ENCODE peak calls at places on chromosomes 3 and 15, in nine cellular contexts. A is OCI-LY7, V is AG09319, R is esophagus squamous epithelium, T is GM12864, Q is psoas muscle, J is PC-3, G is colonic mucosa, W is GM13976. X is an unnamed sample.

GRCh38 chr3:166283856-166284255 is 446.6 kb upstream of the BCHE start:
- DNase-seq in T (no peak), A (no peak), J (peak), W (no peak), G (no peak), R (no peak), Q (no peak), V (no peak), X (no peak)

GRCh38 chr3:114442251-114442650 is 148.4 kb downstream of the TIGIT start:
- DNase-seq in J (peak), W (no peak), A (no peak), G (no peak), T (no peak), R (no peak), Q (no peak), V (no peak), X (peak)

GRCh38 chr3:38297947-38298711 is 16.0 kb downstream of the SLC22A14 start:
- DNase-seq in G (no peak), T (peak), R (no peak), Q (no peak), A (peak), W (no peak), J (peak), V (no peak), X (peak)

GRCh38 chr3:53044371-53045106 is 1.3 kb downstream of the SFMBT1 start:
- DNase-seq in G (peak), J (peak), W (peak), T (no peak), Q (no peak), R (no peak), A (peak), V (peak), X (peak)

GRCh38 chr3:32018723-32019564 is 37.4 kb downstream of the ZNF860 start:
- DNase-seq in R (no peak), V (peak), G (no peak), A (peak), W (peak), Q (no peak), J (peak), T (no peak), X (peak)

GRCh38 chr3:119304201-119304713 is 10.1 kb downstream of the ARHGAP31 start:
- DNase-seq in W (no peak), Q (no peak), G (no peak), V (no peak), J (peak), R (no peak), T (no peak), A (no peak), X (peak)

GRCh38 chr3:194166682-194167479 is 30.9 kb downstream of the HES1 start:
- DNase-seq in J (no peak), G (no peak), W (no peak), V (no peak), Q (no peak), R (no peak), T (no peak), A (no peak), X (no peak)

GRCh38 chr3:168467085-168467714 is 371.5 kb upstream of the GOLIM4 start:
- DNase-seq in J (peak), V (peak), G (peak), Q (no peak), A (no peak), W (peak), R (no peak), T (peak), X (no peak)

GRCh38 chr15:67093146-67093874 is 27.9 kb downstream of the SMAD3 start:
- DNase-seq in J (no peak), V (no peak), G (no peak), A (peak), T (no peak), W (no peak), Q (no peak), R (peak), X (no peak)

GRCh38 chr3:42503251-42503924 is 945 bp downstream of the VIPR1 start:
- DNase-seq in J (no peak), Q (no peak), T (no peak), R (no peak), W (no peak), V (no peak), A (no peak), G (peak), X (no peak)

GRCh38 chr3:98733055-98733777 is 29.9 kb upstream of the ST3GAL6 start:
- DNase-seq in J (peak), Q (peak), A (no peak), W (peak), V (no peak), R (no peak), T (no peak), G (peak), X (no peak)

GRCh38 chr15:59438891-59439290 is 905 bp downstream of the FAM81A start:
- DNase-seq in Q (peak), R (no peak), G (peak), J (peak), T (no peak), A (peak), V (no peak), W (no peak), X (no peak)

GRCh38 chr3:11136116-11136515 is 18.2 kb upstream of the HRH1 start:
- DNase-seq in G (no peak), A (no peak), Q (no peak), T (no peak), V (no peak), R (no peak), W (no peak), J (peak), X (peak)

GRCh38 chr3:8327739-8328138 is 173.9 kb upstream of the LMCD1 start:
- DNase-seq in G (no peak), T (no peak), A (no peak), Q (no peak), W (no peak), R (no peak), V (no peak), J (no peak), X (no peak)

GRCh38 chr3:186417791-186418190 is 55.8 kb upstream of the DGKG start:
- DNase-seq in R (no peak), G (no peak), Q (no peak), A (no peak), V (no peak), T (no peak), W (no peak), J (peak), X (peak)

GRCh38 chr15:45221053-45221599 is 30.9 kb upstream of the SLC28A2 start:
- DNase-seq in V (no peak), Q (no peak), T (no peak), R (no peak), W (no peak), A (no peak), G (no peak), J (no peak), X (no peak)

GRCh38 chr3:47452460-47453215 is 23.1 kb downstream of the SCAP start:
- DNase-seq in T (no peak), J (no peak), V (no peak), W (no peak), A (no peak), R (no peak), G (no peak), Q (no peak), X (no peak)

DNA sequence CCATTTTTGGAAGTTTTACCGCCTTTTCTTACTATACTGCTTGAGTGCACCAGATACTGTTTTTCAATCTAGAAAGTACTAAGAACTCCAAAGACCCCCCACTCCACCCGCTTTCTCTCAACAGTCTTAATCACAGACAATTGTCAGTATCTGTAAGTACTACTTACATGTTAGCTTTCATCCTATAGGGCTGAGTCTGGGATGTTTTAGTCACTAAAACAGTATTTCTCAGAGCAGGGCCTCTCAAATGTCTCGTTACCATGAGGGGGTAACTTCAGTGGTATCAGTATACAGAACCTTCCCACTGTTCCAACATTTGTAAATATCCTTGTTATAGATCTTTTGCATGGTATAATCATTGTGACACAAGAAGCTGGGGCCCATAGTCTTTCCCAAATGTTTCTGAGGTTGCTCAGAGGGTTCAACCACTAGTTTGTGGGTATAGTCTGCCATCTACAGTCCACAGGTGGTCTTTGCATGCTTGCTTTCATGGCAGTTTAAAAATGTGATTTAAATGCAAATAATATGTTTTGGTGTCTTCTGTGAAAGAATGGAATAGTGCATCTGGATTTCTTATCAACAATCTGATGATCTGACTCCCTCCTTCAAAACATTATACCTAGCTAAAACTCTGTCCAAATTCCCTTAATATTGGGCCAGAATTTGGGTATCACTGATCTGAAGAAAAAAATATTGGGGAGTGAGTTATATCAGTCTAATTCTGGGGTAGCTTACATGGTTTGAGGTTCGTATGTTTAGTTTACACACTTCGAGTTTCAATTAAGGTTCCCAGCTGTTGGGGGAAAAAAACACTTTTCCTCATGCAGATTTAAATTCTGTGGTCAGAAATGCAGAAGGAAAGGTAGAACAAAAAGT is 18.0 kb upstream of the DNAJC13 start:
- DNase-seq in W (peak), J (peak), Q (no peak), T (no peak), A (peak), V (no peak), G (no peak), R (no peak), X (peak)
- TF ChIP-seq CTCF in W (peak), J (peak), Q (peak), T (peak), A (peak), V (peak), G (peak), R (peak), X (peak)

GRCh38 chr15:58056015-58056414 is 9.5 kb downstream of the ALDH1A2 start:
- DNase-seq in A (no peak), Q (no peak), W (no peak), R (no peak), G (no peak), T (no peak), V (no peak), J (no peak), X (no peak)
- TF ChIP-seq CTCF in A (peak), Q (no peak), W (no peak), R (no peak), G (no peak), T (peak), V (no peak), J (peak), X (peak)

DNA sequence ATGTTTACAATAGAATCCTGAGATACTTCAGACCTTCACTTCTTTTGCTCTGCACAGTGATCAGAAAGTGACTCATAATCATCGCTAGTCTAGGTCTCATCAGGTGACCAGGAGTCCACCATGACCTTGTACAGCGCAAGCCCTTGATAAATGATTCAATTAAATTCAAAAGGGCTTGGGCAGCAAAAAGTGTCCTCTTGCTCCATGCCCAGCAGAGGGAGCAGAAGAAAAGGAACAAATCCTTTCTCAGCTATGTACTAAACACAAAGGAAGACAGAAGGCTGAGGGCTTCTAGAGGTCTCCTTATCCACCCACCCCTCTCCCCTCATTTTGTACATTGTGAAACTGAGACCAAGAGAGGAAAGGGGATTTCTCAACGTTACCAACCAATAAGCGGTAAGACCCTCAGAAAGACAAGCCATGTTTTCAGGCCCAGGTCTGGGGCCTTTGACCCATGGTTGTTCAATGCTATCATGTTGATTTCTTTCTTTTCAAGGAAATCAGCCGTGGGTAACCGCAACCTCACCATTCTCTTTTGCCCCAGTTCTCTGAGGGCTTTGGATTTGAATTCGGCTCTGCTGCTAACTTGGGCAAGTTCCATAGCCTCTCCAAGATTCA is 74.8 kb downstream of the AQP9 start:
- DNase-seq in R (no peak), A (peak), W (no peak), T (no peak), J (peak), V (no peak), G (no peak), Q (no peak), X (peak)
- TF ChIP-seq CTCF in R (no peak), A (peak), W (peak), T (peak), J (peak), V (peak), G (peak), Q (peak), X (peak)

GRCh38 chr3:159130108-159130507 is 328.3 kb downstream of the MFSD1 start:
- DNase-seq in J (peak), Q (no peak), V (no peak), W (no peak), G (peak), T (peak), R (no peak), A (no peak), X (peak)
- TF ChIP-seq CTCF in J (peak), Q (no peak), V (peak), W (no peak), G (peak), T (peak), R (peak), A (peak), X (peak)